ENCODE peak calls at places on chromosomes 2 and 18, in eight cellular contexts. One of them, this sample, is unnamed.

GRCh38 chr2:202122975-202123765 is 50.1 kb downstream of the KIAA2012 start:
- DNase-seq in SK-N-SH: no peak
- DNase-seq in hepatocyte: no peak
- DNase-seq in neural progenitor cell: peak; percentile 35
- DNase-seq in PC-3: no peak
- DNase-seq in HCT116: no peak
- DNase-seq in MM.1S: no peak
- DNase-seq in OCI-LY7: no peak
- DNase-seq in this sample: peak; percentile 43

GRCh38 chr2:8986327-8986976 is 17.0 kb downstream of the MBOAT2 start:
- DNase-seq in neural progenitor cell: peak; percentile 31
- DNase-seq in SK-N-SH: no peak
- DNase-seq in OCI-LY7: peak; percentile 50
- DNase-seq in HCT116: no peak
- DNase-seq in hepatocyte: no peak
- DNase-seq in PC-3: peak; percentile 13
- DNase-seq in MM.1S: peak; percentile 16
- DNase-seq in this sample: peak; percentile 84

GRCh38 chr2:113672297-113672696 is 45.2 kb downstream of the RABL2A start:
- DNase-seq in neural progenitor cell: no peak
- DNase-seq in hepatocyte: no peak
- DNase-seq in PC-3: no peak
- DNase-seq in MM.1S: no peak
- DNase-seq in SK-N-SH: no peak
- DNase-seq in OCI-LY7: no peak
- DNase-seq in HCT116: no peak
- DNase-seq in this sample: peak; percentile 14

GRCh38 chr2:172090947-172091625 is 5.8 kb downstream of the DLX1 start:
- DNase-seq in SK-N-SH: peak; percentile 41
- DNase-seq in hepatocyte: no peak
- DNase-seq in PC-3: no peak
- DNase-seq in OCI-LY7: no peak
- DNase-seq in MM.1S: no peak
- DNase-seq in HCT116: no peak
- DNase-seq in neural progenitor cell: peak; percentile 48
- DNase-seq in this sample: peak; percentile 47

GRCh38 chr2:214261683-214262082 is 149.2 kb upstream of the VWC2L start:
- DNase-seq in neural progenitor cell: no peak
- DNase-seq in HCT116: no peak
- DNase-seq in MM.1S: no peak
- DNase-seq in SK-N-SH: no peak
- DNase-seq in PC-3: peak; percentile 45
- DNase-seq in OCI-LY7: no peak
- DNase-seq in hepatocyte: no peak
- DNase-seq in this sample: no peak

GRCh38 chr2:200909958-200910357 is 20.8 kb downstream of the NIF3L1 start:
- DNase-seq in SK-N-SH: no peak
- DNase-seq in HCT116: no peak
- DNase-seq in OCI-LY7: no peak
- DNase-seq in hepatocyte: no peak
- DNase-seq in MM.1S: no peak
- DNase-seq in neural progenitor cell: no peak
- DNase-seq in PC-3: no peak
- DNase-seq in this sample: no peak

GRCh38 chr2:200089040-200089755 is 133.8 kb downstream of the MAIP1 start:
- DNase-seq in OCI-LY7: no peak
- DNase-seq in HCT116: no peak
- DNase-seq in SK-N-SH: no peak
- DNase-seq in neural progenitor cell: peak; percentile 36
- DNase-seq in hepatocyte: no peak
- DNase-seq in MM.1S: no peak
- DNase-seq in PC-3: no peak
- DNase-seq in this sample: peak; percentile 25

GRCh38 chr2:47534179-47534919 is 131.4 kb downstream of the MSH2 start:
- DNase-seq in MM.1S: no peak
- DNase-seq in hepatocyte: peak; percentile 77
- DNase-seq in HCT116: no peak
- DNase-seq in SK-N-SH: peak; percentile 44
- DNase-seq in PC-3: peak; percentile 74
- DNase-seq in neural progenitor cell: no peak
- DNase-seq in OCI-LY7: no peak
- DNase-seq in this sample: no peak

GRCh38 chr2:230627806-230628724 is 84.6 kb upstream of the CAB39 start:
- DNase-seq in HCT116: no peak
- DNase-seq in hepatocyte: peak; percentile 66
- DNase-seq in MM.1S: no peak
- DNase-seq in PC-3: peak; percentile 53
- DNase-seq in OCI-LY7: no peak
- DNase-seq in SK-N-SH: no peak
- DNase-seq in neural progenitor cell: no peak
- DNase-seq in this sample: no peak

GRCh38 chr18:13375302-13376255 is 157.0 kb downstream of the LDLRAD4 start:
- DNase-seq in SK-N-SH: no peak
- DNase-seq in OCI-LY7: no peak
- DNase-seq in HCT116: peak; percentile 48
- DNase-seq in neural progenitor cell: no peak
- DNase-seq in MM.1S: no peak
- DNase-seq in PC-3: peak; percentile 78
- DNase-seq in hepatocyte: peak; percentile 57
- DNase-seq in this sample: no peak

GRCh38 chr2:128786800-128787478 is 468.3 kb upstream of the HS6ST1 start:
- DNase-seq in SK-N-SH: no peak
- DNase-seq in MM.1S: no peak
- DNase-seq in OCI-LY7: no peak
- DNase-seq in HCT116: no peak
- DNase-seq in neural progenitor cell: peak; percentile 78
- DNase-seq in PC-3: no peak
- DNase-seq in hepatocyte: no peak
- DNase-seq in this sample: peak; percentile 23

GRCh38 chr18:7002107-7002506 is 115.5 kb downstream of the LAMA1 start:
- DNase-seq in neural progenitor cell: peak; percentile 26
- DNase-seq in HCT116: no peak
- DNase-seq in SK-N-SH: no peak
- DNase-seq in MM.1S: no peak
- DNase-seq in OCI-LY7: no peak
- DNase-seq in PC-3: no peak
- DNase-seq in hepatocyte: no peak
- DNase-seq in this sample: peak; percentile 48

GRCh38 chr2:41965886-41966285 is 81.9 kb upstream of the PKDCC start:
- DNase-seq in OCI-LY7: no peak
- DNase-seq in MM.1S: no peak
- DNase-seq in HCT116: no peak
- DNase-seq in hepatocyte: no peak
- DNase-seq in PC-3: no peak
- DNase-seq in neural progenitor cell: no peak
- DNase-seq in SK-N-SH: no peak
- DNase-seq in this sample: no peak

GRCh38 chr2:215696998-215697397 is 261.1 kb upstream of the FN1 start:
- DNase-seq in SK-N-SH: no peak
- DNase-seq in hepatocyte: no peak
- DNase-seq in MM.1S: no peak
- DNase-seq in HCT116: no peak
- DNase-seq in neural progenitor cell: no peak
- DNase-seq in PC-3: no peak
- DNase-seq in OCI-LY7: no peak
- DNase-seq in this sample: no peak

GRCh38 chr2:73257425-73258125 is 23.5 kb downstream of the CCT7 start:
- DNase-seq in MM.1S: no peak
- DNase-seq in neural progenitor cell: no peak
- DNase-seq in SK-N-SH: no peak
- DNase-seq in hepatocyte: no peak
- DNase-seq in HCT116: no peak
- DNase-seq in PC-3: no peak
- DNase-seq in OCI-LY7: no peak
- DNase-seq in this sample: no peak

GRCh38 chr2:9303528-9304225 is 97.1 kb downstream of the ASAP2 start:
- DNase-seq in SK-N-SH: no peak
- DNase-seq in OCI-LY7: no peak
- DNase-seq in PC-3: no peak
- DNase-seq in MM.1S: no peak
- DNase-seq in HCT116: no peak
- DNase-seq in neural progenitor cell: no peak
- DNase-seq in hepatocyte: no peak
- DNase-seq in this sample: no peak

GRCh38 chr2:43057742-43058706 is 168.4 kb downstream of the ZFP36L2 start:
- DNase-seq in hepatocyte: no peak
- DNase-seq in OCI-LY7: no peak
- DNase-seq in HCT116: no peak
- DNase-seq in neural progenitor cell: peak; percentile 47
- DNase-seq in MM.1S: no peak
- DNase-seq in PC-3: no peak
- DNase-seq in SK-N-SH: no peak
- DNase-seq in this sample: no peak

GRCh38 chr18:47594063-47594462 is 336.4 kb downstream of the SMAD2 start:
- DNase-seq in hepatocyte: no peak
- DNase-seq in MM.1S: no peak
- DNase-seq in HCT116: no peak
- DNase-seq in PC-3: no peak
- DNase-seq in SK-N-SH: peak; percentile 51
- DNase-seq in OCI-LY7: no peak
- DNase-seq in neural progenitor cell: peak; percentile 81
- DNase-seq in this sample: peak; percentile 52

GRCh38 chr2:181684454-181685149 is 4.3 kb upstream of the NEUROD1 start:
- DNase-seq in MM.1S: no peak
- DNase-seq in PC-3: no peak
- DNase-seq in OCI-LY7: no peak
- DNase-seq in SK-N-SH: no peak
- DNase-seq in HCT116: no peak
- DNase-seq in hepatocyte: no peak
- DNase-seq in neural progenitor cell: no peak
- DNase-seq in this sample: no peak

DNA sequence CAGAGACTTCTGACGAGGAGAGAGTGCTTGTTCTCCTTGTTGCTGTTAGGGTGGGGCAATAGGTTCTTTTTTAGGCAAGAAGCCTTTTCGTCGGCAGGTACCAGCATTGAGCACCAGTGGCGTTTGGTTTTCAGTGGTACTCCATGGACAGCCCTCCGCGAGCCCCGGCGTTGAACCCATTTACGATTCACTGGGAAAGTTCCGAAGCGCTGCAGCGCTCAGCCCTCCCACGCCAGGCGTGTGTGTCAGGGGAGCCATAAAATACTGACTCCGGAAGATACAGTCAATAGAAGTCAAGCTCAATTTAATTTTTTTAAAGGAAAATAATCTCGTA is 494 bp upstream of the ROCK1 start:
- DNase-seq in neural progenitor cell: no peak
- DNase-seq in OCI-LY7: no peak
- DNase-seq in SK-N-SH: no peak
- DNase-seq in hepatocyte: no peak
- DNase-seq in HCT116: no peak
- DNase-seq in PC-3: no peak
- DNase-seq in MM.1S: no peak
- DNase-seq in this sample: no peak
- TF ChIP-seq EZH2phosphoT487 in neural progenitor cell: no peak
- TF ChIP-seq EZH2phosphoT487 in OCI-LY7: no peak
- TF ChIP-seq EZH2phosphoT487 in SK-N-SH: no peak
- TF ChIP-seq EZH2phosphoT487 in hepatocyte: no peak
- TF ChIP-seq EZH2phosphoT487 in HCT116: no peak
- TF ChIP-seq EZH2phosphoT487 in PC-3: no peak
- TF ChIP-seq EZH2phosphoT487 in MM.1S: no peak
- TF ChIP-seq EZH2phosphoT487 in this sample: no peak

GRCh38 chr2:223101340-223102039 is 49.5 kb downstream of the KCNE4 start:
- DNase-seq in OCI-LY7: peak; percentile 16
- DNase-seq in PC-3: peak; percentile 61
- DNase-seq in SK-N-SH: peak; percentile 42
- DNase-seq in hepatocyte: peak; percentile 54
- DNase-seq in MM.1S: peak; percentile 77
- DNase-seq in neural progenitor cell: peak; percentile 55
- DNase-seq in HCT116: peak; percentile 73
- DNase-seq in this sample: peak; percentile 91
- TF ChIP-seq CTCF in OCI-LY7: peak; percentile 63
- TF ChIP-seq CTCF in PC-3: peak; percentile 76
- TF ChIP-seq CTCF in SK-N-SH: peak; percentile 53
- TF ChIP-seq CTCF in hepatocyte: peak; percentile 44
- TF ChIP-seq CTCF in MM.1S: peak; percentile 46
- TF ChIP-seq CTCF in neural progenitor cell: peak; percentile 58
- TF ChIP-seq CTCF in HCT116: peak; percentile 75
- TF ChIP-seq CTCF in this sample: peak; percentile 66

GRCh38 chr2:238097988-238098853 is 1.9 kb upstream of the ESPNL start:
- DNase-seq in MM.1S: peak; percentile 72
- DNase-seq in HCT116: peak; percentile 90
- DNase-seq in neural progenitor cell: peak; percentile 53
- DNase-seq in hepatocyte: peak; percentile 35
- DNase-seq in OCI-LY7: peak; percentile 88
- DNase-seq in SK-N-SH: peak; percentile 89
- DNase-seq in PC-3: peak; percentile 68
- DNase-seq in this sample: peak; percentile 89
- TF ChIP-seq EZH2phosphoT487 in MM.1S: no peak
- TF ChIP-seq EZH2phosphoT487 in HCT116: no peak
- TF ChIP-seq EZH2phosphoT487 in neural progenitor cell: no peak
- TF ChIP-seq EZH2phosphoT487 in hepatocyte: no peak
- TF ChIP-seq EZH2phosphoT487 in OCI-LY7: no peak
- TF ChIP-seq EZH2phosphoT487 in SK-N-SH: no peak
- TF ChIP-seq EZH2phosphoT487 in PC-3: no peak
- TF ChIP-seq EZH2phosphoT487 in this sample: no peak

GRCh38 chr2:162833345-162833744 is 5.2 kb downstream of the KCNH7 start:
- DNase-seq in hepatocyte: no peak
- DNase-seq in SK-N-SH: no peak
- DNase-seq in OCI-LY7: no peak
- DNase-seq in neural progenitor cell: no peak
- DNase-seq in MM.1S: no peak
- DNase-seq in PC-3: no peak
- DNase-seq in HCT116: no peak
- DNase-seq in this sample: no peak
- TF ChIP-seq CTCF in hepatocyte: no peak
- TF ChIP-seq CTCF in SK-N-SH: no peak
- TF ChIP-seq CTCF in OCI-LY7: no peak
- TF ChIP-seq CTCF in neural progenitor cell: no peak
- TF ChIP-seq CTCF in MM.1S: no peak
- TF ChIP-seq CTCF in PC-3: no peak
- TF ChIP-seq CTCF in HCT116: no peak
- TF ChIP-seq CTCF in this sample: no peak